ENCODE peak calls at places on chromosomes 4 and X, in four cellular contexts. Y is GM23338, C is endothelial cell of umbilical vein, L is A549. J is an unnamed sample.

GRCh38 chr4:174631901-174632758 is 109.8 kb upstream of the HPGD start:
- DNase-seq in Y (peak), C (peak), L (peak), J (peak)

GRCh38 chr4:119130365-119131065 is 5.1 kb upstream of the MYOZ2 start:
- DNase-seq in Y (no peak), C (peak), L (no peak), J (no peak)

GRCh38 chrX:150574824-150575409 is 6.5 kb downstream of the MTM1 start:
- DNase-seq in Y (no peak), C (no peak), L (no peak), J (no peak)

GRCh38 chr4:73740353-73740778 is at the start of gene CXCL8:
- DNase-seq in Y (peak), C (peak), L (peak), J (peak)

GRCh38 chr4:7466215-7466614 is 31.5 kb upstream of the PSAPL1 start:
- DNase-seq in Y (no peak), C (no peak), L (no peak), J (no peak)

GRCh38 chrX:37578045-37578444 is 6.6 kb downstream of the LANCL3 start:
- DNase-seq in Y (no peak), C (no peak), L (no peak), J (no peak)

GRCh38 chrX:122565952-122566351 is 618.1 kb upstream of the GRIA3 start:
- DNase-seq in Y (no peak), C (no peak), L (peak), J (peak)

GRCh38 chr4:2924765-2925301 is 38.4 kb downstream of the NOP14 start:
- DNase-seq in Y (no peak), C (no peak), L (no peak), J (no peak)

GRCh38 chrX:11704725-11705495 is 39.2 kb upstream of the ARHGAP6 start:
- DNase-seq in Y (peak), C (no peak), L (no peak), J (no peak)

GRCh38 chr4:141652161-141652778 is 15.9 kb downstream of the IL15 start:
- DNase-seq in Y (no peak), C (peak), L (no peak), J (no peak)

GRCh38 chr4:76723916-76724315 is 174.0 kb downstream of the SOWAHB start:
- DNase-seq in Y (peak), C (no peak), L (peak), J (peak)

GRCh38 chr4:14022428-14022827 is 394.9 kb upstream of the BOD1L1 start:
- DNase-seq in Y (no peak), C (no peak), L (peak), J (no peak)

GRCh38 chr4:19575959-19576358 is 675.7 kb upstream of the SLIT2 start:
- DNase-seq in Y (no peak), C (peak), L (no peak), J (no peak)

GRCh38 chr4:8542776-8543525 is 37.2 kb upstream of the GPR78 start:
- DNase-seq in Y (no peak), C (no peak), L (no peak), J (no peak)

GRCh38 chr4:8735236-8736082 is 136.2 kb downstream of the HMX1 start:
- DNase-seq in Y (no peak), C (no peak), L (no peak), J (no peak)

GRCh38 chr4:156773648-156774357 is 197.8 kb downstream of the PDGFC start:
- DNase-seq in Y (no peak), C (no peak), L (peak), J (no peak)

GRCh38 chrX:135421537-135421931 is 210 bp upstream of the SMIM10L2A start:
- DNase-seq in Y (peak), C (peak), L (peak), J (peak)

GRCh38 chrX:102067966-102068723 is 57.3 kb upstream of the TCEAL2 start:
- DNase-seq in Y (peak), C (peak), L (peak), J (no peak)

GRCh38 chrX:101803451-101803850 is 128.4 kb downstream of the ZMAT1 start:
- DNase-seq in Y (peak), C (peak), L (peak), J (no peak)

GRCh38 chr4:121164291-121164690 is at the start of gene TNIP3:
- DNase-seq in Y (no peak), C (peak), L (no peak), J (peak)

GRCh38 chr4:38400946-38401345 is 263.1 kb upstream of the KLF3 start:
- DNase-seq in Y (no peak), C (no peak), L (no peak), J (no peak)

GRCh38 chr4:154416183-154416543 is 75.4 kb downstream of the DCHS2 start:
- DNase-seq in Y (peak), C (no peak), L (peak), J (no peak)

GRCh38 chr4:57734104-57734503 is 623.9 kb upstream of the IGFBP7 start:
- DNase-seq in Y (no peak), C (no peak), L (no peak), J (no peak)

GRCh38 chr4:25113915-25114904 is 46.0 kb downstream of the SEPSECS start:
- DNase-seq in Y (no peak), C (no peak), L (no peak), J (peak)

GRCh38 chrX:130771648-130772312 is 131.2 kb downstream of the ENOX2 start:
- DNase-seq in Y (no peak), C (no peak), L (no peak), J (no peak)

GRCh38 chr4:74840931-74841330 is 46.6 kb upstream of the BTC start:
- DNase-seq in Y (no peak), C (no peak), L (no peak), J (no peak)

GRCh38 chr4:99447079-99447478 is 11.9 kb upstream of the ADH7 start:
- DNase-seq in Y (peak), C (peak), L (peak), J (no peak)
- H3K27ac ChIP-seq in Y (no peak), C (no peak), L (peak), J (no peak)

DNA sequence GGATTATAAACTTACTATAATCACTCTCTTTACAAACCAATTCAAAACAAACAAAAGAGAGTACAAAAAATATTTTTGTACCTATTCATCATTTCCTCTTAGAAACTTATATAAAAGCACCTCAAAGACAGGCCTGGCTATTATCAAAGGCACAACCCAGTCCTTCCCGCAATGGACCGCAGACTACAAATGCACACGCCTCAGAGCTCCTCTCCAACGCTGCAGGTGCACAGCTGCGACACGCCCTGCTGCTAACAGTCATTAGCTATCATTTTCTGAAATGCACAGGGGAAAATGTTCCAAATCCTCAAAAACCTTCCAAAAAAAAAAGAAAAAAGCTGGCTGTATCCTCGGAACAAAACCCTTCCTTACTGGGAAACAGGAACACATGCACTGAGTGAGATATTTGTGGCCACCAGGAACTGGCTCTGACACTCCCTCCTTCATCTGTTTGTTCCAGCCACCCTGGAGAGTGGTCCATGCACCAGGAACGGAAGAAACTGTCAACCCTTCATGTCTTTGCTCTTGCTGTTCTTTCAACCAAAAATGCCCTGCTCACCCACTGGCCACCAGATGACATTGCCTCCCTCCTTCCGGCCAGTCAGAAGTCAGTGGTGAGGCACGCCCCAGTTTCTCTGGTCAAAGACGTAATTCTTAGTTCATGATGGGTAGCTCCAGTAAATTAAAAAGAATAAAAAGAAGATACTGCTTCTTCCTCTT is 16.7 kb downstream of the IRF2 start:
- DNase-seq in Y (no peak), C (no peak), L (no peak), J (no peak)
- TF ChIP-seq CTCF in Y (no peak), C (no peak), L (no peak), J (no peak)

DNA sequence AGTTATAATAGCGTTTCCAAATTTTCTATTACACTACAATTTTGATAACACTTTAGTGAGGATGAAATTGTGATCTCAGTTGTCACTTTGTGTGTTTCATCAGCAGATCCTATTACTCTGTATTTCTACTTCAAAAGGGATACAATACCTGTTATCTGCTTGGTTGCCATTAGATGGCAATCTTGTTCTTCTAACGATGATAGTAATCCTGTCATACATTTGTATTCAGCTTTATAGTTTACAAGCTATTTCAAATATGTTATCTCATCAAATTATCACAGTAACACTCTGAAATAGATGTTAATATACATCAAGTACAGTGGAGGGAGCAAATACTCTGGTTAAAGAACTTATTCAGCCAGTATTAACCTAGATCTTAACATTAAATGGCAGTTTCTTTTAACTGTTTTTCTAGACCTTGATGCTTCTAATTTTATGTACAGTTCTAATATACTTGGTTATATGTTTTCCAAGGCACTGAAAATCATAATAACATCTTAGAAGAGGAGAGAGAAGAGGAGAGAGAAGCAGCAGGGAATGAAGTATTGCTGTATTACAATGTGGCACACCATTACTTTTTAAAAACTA is 292.0 kb downstream of the CCSER1 start:
- DNase-seq in Y (peak), C (peak), L (peak), J (peak)
- H3K27ac ChIP-seq in Y (no peak), C (no peak), L (no peak), J (no peak)

DNA sequence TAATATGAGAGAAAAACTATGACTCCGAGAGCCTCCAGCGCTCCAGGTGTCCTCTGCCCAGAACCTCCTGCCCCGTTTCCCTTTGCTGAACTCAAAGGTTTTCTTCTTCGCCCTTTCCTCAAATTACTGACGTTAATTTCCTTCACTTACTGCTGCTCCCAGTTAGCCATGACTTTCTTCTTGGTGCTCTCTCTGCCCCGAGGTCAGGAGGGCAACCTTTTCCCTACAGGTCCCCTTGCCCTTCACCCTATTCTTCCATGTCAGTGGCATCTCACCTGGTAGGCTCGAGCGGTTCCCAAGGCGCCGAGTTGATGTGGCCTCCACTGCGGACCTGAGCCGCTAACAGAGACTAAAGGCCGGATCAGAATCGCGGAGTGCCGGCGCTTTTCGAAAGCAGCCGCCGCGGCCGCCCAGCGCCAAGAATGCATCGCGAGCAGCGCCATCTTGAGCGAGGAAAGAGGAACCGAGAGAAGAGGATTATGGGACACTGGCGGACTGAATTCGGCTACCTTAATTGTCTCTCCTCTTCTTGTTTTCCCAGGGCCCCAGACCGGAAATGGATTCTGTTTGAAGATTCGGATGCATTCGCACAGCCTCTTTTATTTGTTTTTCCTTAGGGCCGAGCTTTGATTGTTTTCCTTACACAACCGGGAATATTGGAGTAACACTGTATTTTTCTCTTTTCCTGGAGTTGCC is at the start of gene ABCB7:
- DNase-seq in Y (peak), C (peak), L (peak), J (peak)
- TF ChIP-seq CTCF in Y (peak), C (peak), L (no peak), J (no peak)

GRCh38 chr4:158016511-158016910 is 156.3 kb downstream of the GASK1B start:
- DNase-seq in Y (no peak), C (peak), L (no peak), J (no peak)

GRCh38 chr4:158018090-158018808 is 154.6 kb downstream of the GASK1B start:
- DNase-seq in Y (no peak), C (peak), L (no peak), J (no peak)

GRCh38 chr4:158013858-158014257 is 159.0 kb downstream of the GASK1B start:
- DNase-seq in Y (no peak), C (peak), L (no peak), J (no peak)

GRCh38 chr4:158018831-158019230 is 154.0 kb downstream of the GASK1B start:
- DNase-seq in Y (no peak), C (no peak), L (no peak), J (no peak)

GRCh38 chr4:158015241-158015640 is 157.6 kb downstream of the GASK1B start:
- DNase-seq in Y (no peak), C (peak), L (no peak), J (peak)
- H3K27ac ChIP-seq in Y (no peak), C (peak), L (peak), J (no peak)

DNA sequence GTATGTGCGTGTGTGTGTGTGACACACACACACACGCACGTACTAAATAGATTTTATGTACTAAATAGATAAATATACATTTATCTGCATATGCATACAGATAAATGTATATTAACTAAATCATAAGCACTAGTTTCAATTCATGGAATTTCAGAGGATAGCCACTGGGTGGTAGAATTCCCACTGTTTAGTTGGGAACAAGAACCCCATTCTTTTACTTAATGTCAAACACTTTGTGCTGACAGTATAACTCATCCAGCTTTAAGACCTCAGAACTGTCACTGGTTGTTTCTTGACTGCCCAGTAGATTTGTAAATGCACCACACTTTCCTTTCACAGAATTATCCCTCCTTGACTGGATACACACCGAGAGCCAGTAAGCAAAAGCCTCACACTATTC is 32.5 kb downstream of the PPARGC1A start:
- DNase-seq in Y (no peak), C (no peak), L (no peak), J (no peak)
- TF ChIP-seq CTCF in Y (peak), C (no peak), L (no peak), J (no peak)

GRCh38 chr4:123744664-123745290 is 348.2 kb downstream of the SPRY1 start:
- DNase-seq in Y (no peak), C (peak), L (no peak), J (no peak)
- H3K27ac ChIP-seq in Y (no peak), C (no peak), L (no peak), J (no peak)

DNA sequence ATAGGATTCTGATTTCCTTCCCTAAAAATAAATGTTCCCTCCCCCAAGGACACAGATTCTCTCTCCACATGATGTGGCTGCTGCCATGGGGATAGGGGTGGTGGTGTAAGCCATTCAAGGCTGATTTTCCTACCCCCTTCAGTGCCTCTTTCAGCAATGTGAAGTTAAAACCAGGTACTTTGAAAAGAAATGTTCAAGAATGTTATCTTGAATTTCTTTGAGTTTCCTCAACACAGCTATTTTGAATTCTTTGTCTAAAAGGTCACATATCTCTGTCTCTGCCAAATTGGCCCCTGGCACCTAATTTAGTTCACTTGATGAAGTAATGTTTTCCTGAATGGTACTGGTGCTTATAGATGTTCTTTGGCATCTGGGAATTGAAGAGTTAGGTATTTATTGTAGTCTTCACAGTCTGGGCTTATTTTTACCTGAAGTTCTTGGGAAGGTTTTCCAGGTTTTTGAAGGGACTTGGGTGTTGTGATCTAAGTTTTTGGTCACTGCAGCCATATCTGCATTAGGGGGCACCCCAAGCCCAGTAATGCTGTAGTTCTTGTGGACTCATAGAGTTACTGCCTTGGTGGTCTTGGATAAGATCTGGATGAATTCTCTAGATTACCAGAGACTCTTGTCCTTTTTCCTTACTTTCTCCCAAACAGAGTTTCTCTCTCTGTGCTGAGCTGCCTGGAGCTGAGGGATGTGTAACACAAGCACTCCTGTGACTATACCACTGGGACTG is 7.6 kb upstream of the DIPK2B start:
- DNase-seq in Y (peak), C (peak), L (no peak), J (no peak)
- TF ChIP-seq CTCF in Y (peak), C (peak), L (no peak), J (no peak)

GRCh38 chr4:123299212-123299651 is 97.4 kb upstream of the SPRY1 start:
- DNase-seq in Y (no peak), C (peak), L (no peak), J (peak)

GRCh38 chr4:123297836-123298235 is 98.8 kb upstream of the SPRY1 start:
- DNase-seq in Y (peak), C (no peak), L (no peak), J (no peak)

GRCh38 chr4:123300222-123300621 is 96.4 kb upstream of the SPRY1 start:
- DNase-seq in Y (no peak), C (peak), L (no peak), J (no peak)

GRCh38 chr4:123300625-123301024 is 96.0 kb upstream of the SPRY1 start:
- DNase-seq in Y (no peak), C (no peak), L (no peak), J (no peak)

DNA sequence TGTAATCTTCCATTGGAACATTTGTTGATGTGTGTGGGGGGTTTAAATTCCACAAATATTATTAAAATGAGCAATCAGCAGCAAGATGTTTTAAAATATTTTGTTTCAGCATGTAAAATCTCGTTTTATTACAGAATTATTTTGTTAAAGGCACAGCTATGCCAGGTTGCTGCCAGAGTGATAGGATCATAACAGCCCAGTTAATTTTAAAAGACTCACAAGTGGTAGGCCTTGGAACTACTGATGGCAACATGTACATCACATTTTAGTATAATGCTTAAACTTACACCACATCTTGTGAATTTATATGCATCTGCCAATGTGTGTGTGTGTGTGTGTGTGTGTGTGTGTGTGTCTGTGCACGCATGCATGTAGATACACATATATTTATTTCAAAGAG is 97.8 kb upstream of the SPRY1 start:
- DNase-seq in Y (no peak), C (no peak), L (no peak), J (no peak)
- H3K27ac ChIP-seq in Y (no peak), C (no peak), L (no peak), J (no peak)

J was measured in RWPE1.